ENCODE peak calls at places on chromosomes 7 and 10, in ten cellular contexts. Q is suprapubic skin, F is stomach, C is Panc1, W is GM23338, J is K562, Y is HepG2, V is upper lobe of left lung, N is endothelial cell of umbilical vein, O is sigmoid colon. R is an unnamed sample.

GRCh38 chr7:66357062-66357461 is 151.9 kb downstream of the TPST1 start:
- DNase-seq in Y (no peak), V (no peak), F (no peak), O (no peak), J (no peak), W (no peak), Q (no peak), N (no peak), C (no peak), R (no peak)

GRCh38 chr10:94282369-94282768 is 80.4 kb downstream of the NOC3L start:
- DNase-seq in Y (no peak), V (no peak), W (no peak), O (no peak), J (no peak), F (no peak), N (no peak), Q (no peak), C (no peak), R (no peak)

GRCh38 chr10:49543604-49544003 is 4.7 kb upstream of the ERCC6 start:
- DNase-seq in C (no peak), Q (no peak), N (no peak), V (no peak), J (no peak), F (no peak), Y (no peak), W (no peak), O (no peak), R (no peak)

GRCh38 chr7:30965883-30966282 is 2.1 kb downstream of the GHRHR start:
- DNase-seq in J (no peak), W (no peak), F (no peak), O (peak; percentile 34), V (no peak), C (no peak), N (no peak), Y (no peak), Q (no peak), R (no peak)

GRCh38 chr10:23528419-23528818 is 89.5 kb downstream of the OTUD1 start:
- DNase-seq in C (no peak), J (no peak), Y (no peak), Q (no peak), V (no peak), W (no peak), O (no peak), N (no peak), F (no peak), R (no peak)

GRCh38 chr10:6406220-6407033 is 173.6 kb downstream of the PRKCQ start:
- DNase-seq in J (peak; percentile 43), W (peak; percentile 41), O (no peak), F (no peak), V (no peak), C (no peak), Q (no peak), N (peak; percentile 15), Y (peak; percentile 8), R (peak; percentile 5)

GRCh38 chr10:16816830-16817124 is 447 bp downstream of the RSU1 start:
- DNase-seq in N (no peak), J (no peak), V (no peak), Q (no peak), Y (no peak), C (no peak), F (no peak), O (no peak), W (no peak), R (no peak)

GRCh38 chr10:48604408-48605263 is at the start of gene ARHGAP22:
- DNase-seq in N (peak; percentile 56), Q (no peak), C (no peak), W (peak; percentile 69), J (peak; percentile 91), F (no peak), V (peak; percentile 42), O (peak; percentile 70), Y (no peak), R (peak; percentile 84)

GRCh38 chr7:74579800-74580685 is 77.5 kb upstream of the GTF2I start:
- DNase-seq in V (peak; percentile 42), F (peak; percentile 83), C (no peak), J (no peak), O (no peak), W (no peak), Y (peak; percentile 94), N (no peak), Q (no peak), R (no peak)

GRCh38 chr10:23081891-23082290 is 13.5 kb upstream of the MSRB2 start:
- DNase-seq in J (peak; percentile 17), W (peak; percentile 66), V (no peak), C (no peak), N (peak; percentile 7), Y (peak; percentile 23), Q (no peak), F (no peak), O (no peak), R (no peak)

GRCh38 chr10:69703256-69703655 is 73.2 kb downstream of the FAM241B start:
- DNase-seq in C (no peak), J (no peak), Y (no peak), Q (no peak), F (no peak), O (no peak), N (no peak), W (no peak), V (no peak), R (no peak)

GRCh38 chr7:116525298-116525912 is 569 bp downstream of the CAV1 start:
- DNase-seq in J (peak; percentile 45), V (peak; percentile 75), W (peak; percentile 37), O (peak; percentile 79), N (peak; percentile 35), C (no peak), F (peak; percentile 41), Q (peak; percentile 82), Y (no peak), R (no peak)

GRCh38 chr7:151146761-151147160 is 20.7 kb downstream of the GBX1 start:
- DNase-seq in Y (no peak), N (no peak), W (no peak), C (no peak), Q (no peak), F (peak; percentile 10), J (no peak), V (no peak), O (no peak), R (no peak)

DNA sequence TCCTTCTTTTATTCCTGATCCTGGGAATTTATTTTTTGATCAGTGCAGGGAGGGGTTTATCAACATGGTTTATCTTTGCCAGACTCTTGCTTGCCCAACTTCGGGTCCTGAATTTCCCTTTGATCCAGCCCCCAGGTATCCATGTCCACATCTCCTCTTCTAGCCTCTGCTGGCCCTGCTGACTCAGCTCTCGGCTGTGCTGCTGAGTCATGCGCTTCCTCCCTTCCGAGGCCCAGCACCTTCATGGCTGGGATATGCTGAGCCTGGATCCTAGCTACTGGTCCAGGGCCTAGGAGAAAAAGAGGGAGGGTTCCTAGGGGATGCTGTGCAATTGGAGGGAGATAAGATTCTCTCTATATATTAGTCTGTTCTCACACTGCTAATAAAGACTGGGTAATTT is 380.7 kb upstream of the SHH start:
- DNase-seq in W (no peak), J (peak; percentile 61), Y (no peak), V (no peak), N (no peak), F (no peak), O (no peak), Q (no peak), C (no peak), R (no peak)
- TF ChIP-seq POLR2AphosphoS5 in W (no peak), J (no peak), Y (no peak), V (no peak), N (no peak), F (no peak), O (no peak), Q (no peak), C (no peak), R (no peak)

DNA sequence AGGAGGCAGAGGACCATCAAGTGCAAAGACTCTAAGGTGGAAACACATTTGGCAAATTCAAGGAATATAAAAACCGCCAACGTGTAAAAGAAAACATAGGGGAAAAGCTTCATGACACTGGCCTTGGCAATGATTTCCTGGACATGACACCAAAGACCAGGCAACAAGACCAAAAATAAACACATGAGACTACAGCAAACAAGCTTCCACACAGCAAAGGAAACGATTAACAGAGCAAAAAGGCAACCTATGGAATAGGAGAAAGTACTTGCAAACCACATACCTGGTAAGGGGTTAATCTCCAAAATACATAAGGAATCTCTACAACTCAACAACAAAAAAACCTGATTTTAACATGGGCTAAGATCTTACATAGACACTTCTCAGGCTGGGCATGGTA is 3.5 kb downstream of the GSTO1 start:
- DNase-seq in J (no peak), Q (no peak), F (no peak), N (no peak), V (no peak), W (no peak), Y (no peak), O (no peak), C (no peak), R (no peak)
- H3K4me1 ChIP-seq in J (peaks cover 34% of the 10 kb centered on the region), Q (peaks cover 58% of the 10 kb centered on the region), F (peaks cover 88% of the 10 kb centered on the region), N (peaks cover 69% of the 10 kb centered on the region), V (peaks cover 58% of the 10 kb centered on the region), W (peaks cover 21% of the 10 kb centered on the region), Y (peaks cover 81% of the 10 kb centered on the region), O (no peaks in the 10 kb centered on the region), C (peaks cover 46% of the 10 kb centered on the region), R (peaks cover 79% of the 10 kb centered on the region)

DNA sequence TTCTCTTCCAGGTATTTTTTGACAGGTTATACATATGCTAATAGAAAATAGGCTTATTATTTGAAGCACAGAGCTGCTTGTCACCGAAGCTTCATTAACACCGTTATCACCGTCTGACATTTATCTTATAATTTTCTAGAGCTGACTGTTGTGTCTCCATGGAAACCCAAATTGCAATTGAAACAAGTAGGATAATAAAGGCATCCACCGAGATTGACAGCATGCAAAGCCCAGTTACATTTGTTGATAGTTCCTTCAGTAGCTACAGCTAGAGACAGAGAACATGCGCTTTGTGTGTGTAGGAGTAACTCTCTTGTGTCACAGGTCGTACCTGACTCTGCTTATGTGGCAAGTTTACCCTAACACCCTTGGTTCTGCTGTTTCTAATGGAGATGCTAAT is 135.6 kb downstream of the CELF2 start:
- DNase-seq in J (no peak), O (no peak), V (no peak), W (no peak), Y (no peak), C (no peak), F (no peak), Q (no peak), N (no peak), R (no peak)
- TF ChIP-seq POLR2AphosphoS5 in J (no peak), O (no peak), V (no peak), W (no peak), Y (no peak), C (no peak), F (no peak), Q (no peak), N (no peak), R (no peak)

DNA sequence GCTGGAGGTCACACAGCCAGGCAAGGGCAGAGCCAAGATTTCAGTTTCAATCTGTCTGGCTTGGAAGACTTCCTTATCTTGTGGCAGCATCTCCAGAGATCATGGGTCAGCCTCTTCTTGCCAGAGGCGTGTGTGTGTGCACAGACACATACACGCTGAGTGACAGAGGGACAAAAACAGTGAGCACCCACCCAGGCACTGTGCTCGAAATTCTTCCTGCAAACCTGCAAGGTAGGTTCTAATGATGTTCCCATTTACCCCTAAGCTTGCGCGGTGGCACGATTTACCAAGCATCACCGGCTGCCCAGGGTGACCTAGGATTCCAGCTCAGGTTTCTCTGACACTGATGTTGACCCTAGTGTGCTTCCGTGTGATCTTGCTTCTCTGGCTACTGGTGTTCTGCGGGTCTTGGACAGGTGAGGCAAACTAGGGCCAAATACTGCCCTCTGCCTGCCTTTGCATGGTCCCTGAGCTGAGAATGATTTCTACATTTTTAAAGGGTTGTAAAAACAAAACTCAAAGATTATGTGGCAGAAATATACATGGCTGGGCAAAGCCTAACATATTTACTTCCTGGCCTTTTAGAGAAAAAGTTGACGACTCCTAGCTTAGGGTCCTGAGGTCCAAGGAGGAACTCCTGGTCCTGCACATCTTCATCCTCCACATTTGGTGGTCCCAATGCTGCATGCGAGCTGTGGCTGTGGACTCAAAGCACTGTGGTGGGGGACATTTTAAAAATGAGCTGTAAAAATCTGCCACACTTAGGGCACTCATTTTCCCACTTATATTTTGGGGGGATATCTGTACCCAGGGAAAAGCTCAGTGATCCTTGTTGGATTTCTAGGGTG is 268.5 kb downstream of the RPS24 start:
- DNase-seq in N (no peak), W (peak; percentile 41), Q (no peak), V (no peak), F (no peak), Y (peak; percentile 6), C (no peak), O (peak; percentile 62), J (no peak), R (peak; percentile 72)
- H3K4me1 ChIP-seq in N (peaks cover 7% of the 10 kb centered on the region), W (peaks cover 10% of the 10 kb centered on the region), Q (peaks cover 12% of the 10 kb centered on the region), V (peaks cover 9% of the 10 kb centered on the region), F (peaks cover 28% of the 10 kb centered on the region), Y (peaks cover 16% of the 10 kb centered on the region), C (peaks cover 13% of the 10 kb centered on the region), O (no peaks in the 10 kb centered on the region), J (peaks cover 5% of the 10 kb centered on the region), R (peaks cover 12% of the 10 kb centered on the region)